ENCODE peak calls at places on chromosomes 7 and 10, in five cellular contexts. J, Y, L, K and R are unnamed samples. For H3K4me1, the result is how much of the 10 kb centered on the place peaks cover.

GRCh38 chr7:115593111-115593510 is 437.5 kb downstream of the TFEC start:
- DNase-seq in J (no peak), Y (no peak), L (no peak), K (no peak), R (no peak)

GRCh38 chr7:98840604-98841508 is 29.0 kb downstream of the TMEM130 start:
- DNase-seq in J (no peak), Y (no peak), L (no peak), K (no peak), R (no peak)

GRCh38 chr10:52172581-52172980 is 141.5 kb upstream of the DKK1 start:
- DNase-seq in J (no peak), Y (no peak), L (no peak), K (peak), R (peak)

GRCh38 chr10:119281581-119282071 is 74.3 kb downstream of the GRK5 start:
- DNase-seq in J (peak), Y (peak), L (peak), K (no peak), R (peak)

GRCh38 chr10:3027866-3028265 is 39.5 kb upstream of the PFKP start:
- DNase-seq in J (no peak), Y (no peak), L (no peak), K (no peak), R (no peak)

GRCh38 chr7:42096681-42097637 is 140.1 kb downstream of the GLI3 start:
- DNase-seq in J (peak), Y (no peak), L (no peak), K (no peak), R (peak)

GRCh38 chr10:127762925-127763324 is 25.9 kb downstream of the FOXI2 start:
- DNase-seq in J (no peak), Y (no peak), L (no peak), K (no peak), R (no peak)

GRCh38 chr10:27450225-27450624 is 53.9 kb upstream of the RAB18 start:
- DNase-seq in J (no peak), Y (no peak), L (no peak), K (no peak), R (no peak)

GRCh38 chr7:151038951-151039849 is 9.1 kb upstream of the ASIC3 start:
- DNase-seq in J (peak), Y (no peak), L (peak), K (peak), R (peak)

GRCh38 chr10:2890093-2890492 is 177.3 kb upstream of the PFKP start:
- DNase-seq in J (no peak), Y (no peak), L (no peak), K (no peak), R (no peak)

GRCh38 chr7:151135866-151136514 is 31.5 kb downstream of the GBX1 start:
- DNase-seq in J (no peak), Y (peak), L (no peak), K (no peak), R (no peak)

GRCh38 chr10:52283174-52283573 is 30.9 kb upstream of the DKK1 start:
- DNase-seq in J (no peak), Y (no peak), L (no peak), K (no peak), R (peak)

GRCh38 chr7:18175801-18176450 is 148.3 kb upstream of the PRPS1L1 start:
- DNase-seq in J (no peak), Y (no peak), L (no peak), K (no peak), R (peak)

GRCh38 chr7:107113866-107114265 is 54.9 kb upstream of the HBP1 start:
- DNase-seq in J (no peak), Y (no peak), L (no peak), K (no peak), R (no peak)

GRCh38 chr7:88401009-88401623 is 94.4 kb upstream of the STEAP4 start:
- DNase-seq in J (no peak), Y (no peak), L (no peak), K (no peak), R (no peak)

GRCh38 chr7:73865738-73866445 is 4.9 kb downstream of the TMEM270 start:
- DNase-seq in J (peak), Y (no peak), L (no peak), K (no peak), R (peak)

GRCh38 chr7:97001656-97002554 is 3.4 kb upstream of the DLX6 start:
- DNase-seq in J (no peak), Y (no peak), L (no peak), K (no peak), R (no peak)

GRCh38 chr10:35789996-35790395 is 147.9 kb upstream of the FZD8 start:
- DNase-seq in J (no peak), Y (no peak), L (no peak), K (no peak), R (no peak)

GRCh38 chr10:34339816-34340553 is 475.1 kb downstream of the PARD3 start:
- DNase-seq in J (no peak), Y (no peak), L (no peak), K (no peak), R (no peak)

GRCh38 chr7:148753224-148753623 is 54.5 kb downstream of the CUL1 start:
- DNase-seq in J (no peak), Y (no peak), L (no peak), K (no peak), R (no peak)

GRCh38 chr10:86366033-86366901 is at the start of gene GRID1:
- DNase-seq in J (no peak), Y (peak), L (no peak), K (no peak), R (peak)

GRCh38 chr7:121447191-121447920 is 51.2 kb upstream of the FAM3C start:
- DNase-seq in J (peak), Y (no peak), L (no peak), K (no peak), R (no peak)

GRCh38 chr10:124537891-124538290 is 76.3 kb downstream of the LHPP start:
- DNase-seq in J (no peak), Y (no peak), L (no peak), K (no peak), R (no peak)

GRCh38 chr10:67943917-67944316 is 59.5 kb downstream of the SIRT1 start:
- DNase-seq in J (no peak), Y (no peak), L (no peak), K (no peak), R (no peak)

DNA sequence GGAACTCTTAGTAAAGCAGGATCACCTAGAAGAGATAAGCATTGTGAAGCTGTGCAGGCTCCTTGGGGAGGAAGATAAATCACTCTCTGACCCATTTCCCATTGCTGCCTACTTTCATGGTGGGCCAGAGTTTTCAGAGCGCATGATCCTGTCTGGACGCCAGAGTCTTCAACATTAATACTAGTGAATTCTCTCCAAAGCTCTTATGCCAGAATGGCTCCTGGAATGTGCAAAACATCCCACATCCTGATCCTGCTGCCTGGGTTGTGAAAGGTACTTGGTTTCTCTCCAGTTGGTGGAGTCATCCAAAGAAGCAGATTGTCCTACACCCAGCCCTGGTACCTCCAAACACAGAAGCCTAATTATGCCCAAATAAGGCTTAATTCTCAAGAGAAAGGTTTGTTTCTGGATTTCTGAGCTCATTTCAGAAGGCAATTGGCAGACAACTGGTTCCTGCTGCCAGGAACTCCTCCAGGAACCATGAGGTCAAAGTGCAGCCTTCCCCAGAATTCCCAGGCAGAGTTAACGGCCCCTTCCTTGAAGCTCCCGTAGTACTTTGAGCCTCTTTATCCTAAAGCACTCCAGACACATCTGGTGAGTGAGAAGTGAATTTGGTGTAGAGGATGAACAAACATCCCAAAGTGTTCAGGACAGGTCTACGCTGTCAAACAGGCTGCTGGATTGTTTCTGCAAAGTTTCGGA is 495.2 kb downstream of the PLXNA4 start:
- DNase-seq in J (peak), Y (no peak), L (no peak), K (no peak), R (no peak)
- H3K4me3 ChIP-seq in J (no peak), Y (no peak), L (no peak), K (no peak), R (no peak)

GRCh38 chr7:103651558-103651957 is 205.6 kb upstream of the SLC26A5 start:
- DNase-seq in J (no peak), Y (no peak), L (no peak), K (no peak), R (no peak)

GRCh38 chr7:103651978-103652377 is 206.0 kb upstream of the SLC26A5 start:
- DNase-seq in J (no peak), Y (no peak), L (no peak), K (no peak), R (peak)

GRCh38 chr7:103648135-103648534 is 202.1 kb upstream of the SLC26A5 start:
- DNase-seq in J (no peak), Y (no peak), L (no peak), K (no peak), R (no peak)

GRCh38 chr7:103644319-103644718 is 198.3 kb upstream of the SLC26A5 start:
- DNase-seq in J (no peak), Y (no peak), L (no peak), K (no peak), R (no peak)

GRCh38 chr7:103649052-103649451 is 203.0 kb upstream of the SLC26A5 start:
- DNase-seq in J (no peak), Y (no peak), L (no peak), K (no peak), R (no peak)
- H3K4me1 ChIP-seq in J (under half), Y (under half), L (under half), K (under half), R (under half)

GRCh38 chr7:128430207-128430606 is 20.4 kb upstream of the IMPDH1 start:
- DNase-seq in J (no peak), Y (no peak), L (no peak), K (no peak), R (no peak)
- TF ChIP-seq CTCF in J (no peak), Y (no peak), L (no peak), K (no peak), R (no peak)

GRCh38 chr7:158830211-158830723 is 958 bp upstream of the ESYT2 start:
- DNase-seq in J (no peak), Y (no peak), L (no peak), K (no peak), R (no peak)
- H3K4me3 ChIP-seq in J (peak), Y (peak), L (peak), K (peak), R (peak)

DNA sequence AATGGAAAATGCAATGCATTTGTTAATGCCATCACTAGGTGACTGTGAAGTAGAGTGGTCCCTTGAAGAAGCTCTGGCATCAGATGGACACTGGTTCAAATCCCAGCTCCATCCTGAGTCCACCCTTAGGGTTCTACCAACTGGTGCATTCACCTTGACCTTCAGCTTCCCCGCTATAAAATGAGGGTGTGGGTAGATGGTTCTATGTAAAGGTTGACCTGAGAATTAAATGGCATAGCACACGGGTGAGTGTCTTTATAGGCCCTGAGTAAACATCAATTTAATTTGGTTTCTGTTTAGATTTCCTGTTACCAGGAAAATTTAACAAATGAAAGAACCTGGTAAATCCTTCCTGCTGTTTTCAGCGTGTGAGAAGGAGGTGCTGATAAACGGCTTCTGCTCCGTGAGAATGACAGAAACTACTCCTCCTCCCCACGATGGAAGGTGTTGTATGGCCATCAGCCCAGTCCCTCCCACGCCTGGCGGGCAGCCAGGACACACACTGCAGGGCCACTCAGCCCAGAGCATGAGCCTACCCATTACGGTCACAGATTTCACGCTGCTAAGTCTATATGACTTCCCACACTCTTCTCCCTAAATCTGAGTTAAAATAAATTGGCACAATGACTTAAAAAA is 210.1 kb downstream of the TNS3 start:
- DNase-seq in J (peak), Y (peak), L (no peak), K (peak), R (peak)
- H3K4me1 ChIP-seq in J (under half), Y (under half), L (under half), K (under half), R (under half)

GRCh38 chr7:10211861-10212260 is 761.8 kb upstream of the PHF14 start:
- DNase-seq in J (no peak), Y (no peak), L (no peak), K (no peak), R (no peak)
- TF ChIP-seq CTCF in J (no peak), Y (no peak), L (no peak), K (no peak), R (no peak)

DNA sequence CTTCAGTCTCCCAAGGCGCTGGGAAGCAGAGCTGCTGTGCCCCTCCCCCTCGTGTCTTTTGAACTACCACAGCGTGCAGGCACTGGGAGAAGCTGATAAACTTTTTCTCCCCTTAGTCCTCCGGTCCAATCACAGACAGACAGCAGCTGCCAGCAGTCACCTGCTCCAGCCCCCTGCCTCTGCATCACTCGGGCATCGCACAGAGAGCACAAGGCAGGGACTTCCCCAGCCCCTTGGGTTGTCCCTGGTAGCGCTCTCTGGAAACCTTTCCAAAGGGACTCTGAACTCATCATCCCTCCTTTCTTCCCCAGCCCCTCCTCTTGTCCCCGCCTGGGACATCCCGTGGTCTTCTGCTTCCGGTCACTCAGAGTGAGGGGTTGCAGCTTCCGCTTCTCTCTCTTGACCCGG is 1.4 kb upstream of the NEUROG3 start:
- DNase-seq in J (no peak), Y (no peak), L (no peak), K (peak), R (no peak)
- H3K4me3 ChIP-seq in J (no peak), Y (no peak), L (no peak), K (no peak), R (peak)

GRCh38 chr10:80507484-80507880 is 30.2 kb upstream of the SH2D4B start:
- DNase-seq in J (no peak), Y (peak), L (no peak), K (no peak), R (no peak)

GRCh38 chr10:80506836-80507483 is 30.7 kb upstream of the SH2D4B start:
- DNase-seq in J (no peak), Y (peak), L (no peak), K (no peak), R (no peak)

GRCh38 chr10:80504897-80505465 is 32.7 kb upstream of the SH2D4B start:
- DNase-seq in J (no peak), Y (peak), L (no peak), K (peak), R (no peak)

GRCh38 chr10:80504158-80504811 is 33.4 kb upstream of the SH2D4B start:
- DNase-seq in J (no peak), Y (peak), L (no peak), K (peak), R (peak)

DNA sequence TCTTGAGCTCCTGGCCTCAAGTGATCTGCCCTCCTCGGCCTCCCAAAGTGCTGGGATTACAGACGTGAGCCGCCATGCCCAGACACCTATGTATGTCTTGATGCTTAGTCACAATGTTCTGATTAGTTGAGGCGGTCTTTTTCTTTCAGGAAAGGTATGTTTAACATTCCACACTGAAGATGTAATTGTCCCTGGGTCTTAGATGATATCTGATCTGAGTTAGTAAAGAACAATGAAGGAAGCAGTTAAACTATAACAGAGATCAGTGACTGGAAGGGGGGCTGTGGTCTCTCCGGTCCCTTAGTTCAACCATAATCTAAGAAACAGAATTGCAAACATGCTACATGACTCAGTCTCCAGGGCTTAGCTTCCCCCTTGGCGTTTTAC is 31.5 kb upstream of the SH2D4B start:
- DNase-seq in J (no peak), Y (no peak), L (no peak), K (peak), R (no peak)
- H3K4me1 ChIP-seq in J (under half), Y (half or more), L (under half), K (half or more), R (under half)

DNA sequence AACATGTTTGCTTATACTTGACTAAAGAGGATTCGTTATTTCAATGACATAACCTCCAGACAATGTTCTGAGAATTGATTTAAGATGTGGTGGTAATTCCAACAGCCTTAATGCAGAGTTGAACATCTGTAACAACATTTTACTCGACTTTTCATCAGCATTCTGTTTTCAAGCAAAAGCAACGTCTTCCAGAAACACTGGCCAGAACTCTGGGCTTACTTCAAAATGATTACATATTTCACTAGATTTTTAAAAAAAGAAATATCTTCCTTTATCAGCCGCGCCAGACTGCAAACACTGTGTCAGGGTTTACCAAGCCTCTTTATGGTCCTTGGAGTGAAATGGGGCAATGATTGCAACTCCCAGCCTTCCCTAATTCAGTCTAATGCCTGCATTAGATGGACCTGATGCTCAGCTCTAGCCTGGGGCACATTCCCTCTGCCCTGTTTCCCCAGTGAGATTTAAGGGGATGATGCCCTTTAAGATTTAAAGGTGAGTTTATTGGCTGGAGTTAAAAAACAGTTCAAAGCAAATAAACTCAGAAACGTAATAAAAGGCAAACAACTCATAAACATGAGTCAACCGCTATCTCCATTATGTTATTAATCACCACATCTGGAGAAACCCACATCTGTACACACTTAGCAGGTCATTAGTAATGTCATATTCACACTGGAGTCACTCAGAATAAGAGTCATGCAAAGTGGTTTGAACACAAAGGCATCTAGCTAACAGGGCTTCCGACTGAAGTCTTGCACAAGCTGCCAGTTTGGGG is 663.9 kb downstream of the KCNMA1 start:
- DNase-seq in J (no peak), Y (no peak), L (no peak), K (no peak), R (peak)
- TF ChIP-seq CTCF in J (no peak), Y (no peak), L (no peak), K (no peak), R (no peak)

DNA sequence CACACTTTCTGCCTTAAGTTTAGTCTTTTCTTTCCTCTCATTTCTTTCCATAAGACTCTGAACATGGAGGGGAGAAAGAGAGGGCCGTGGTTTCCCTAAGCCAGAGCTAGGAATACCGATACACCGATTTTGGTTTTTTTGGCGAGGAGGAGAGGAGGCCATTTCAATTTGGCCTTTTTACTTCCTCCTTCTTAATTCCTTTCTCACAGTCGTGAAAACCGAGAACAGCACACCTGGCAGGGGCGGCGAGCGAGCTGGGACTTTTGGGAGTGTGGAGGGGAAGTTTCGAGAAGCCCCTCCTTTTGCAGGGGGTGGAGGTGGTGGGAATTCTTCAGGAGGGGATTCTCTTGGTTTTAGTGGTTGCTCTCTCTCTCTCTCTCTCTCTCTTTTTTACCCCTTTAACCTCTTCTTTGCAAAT is 6.2 kb downstream of the GATA3 start:
- DNase-seq in J (no peak), Y (no peak), L (no peak), K (no peak), R (no peak)
- H3K4me3 ChIP-seq in J (no peak), Y (peak), L (peak), K (no peak), R (no peak)